ENCODE peak calls at places on chromosomes 4 and X, in seven cellular contexts. E is AG09309, T is SW480, H is uterus, D is colonic mucosa, Q is OCI-LY7, W is PC-3. U is an unnamed sample.

GRCh38 chrX:57367649-57368048 is 81.1 kb downstream of the FAAH2 start:
- DNase-seq in H (no peak), Q (no peak), D (no peak), E (no peak), W (no peak), T (no peak), U (no peak)

GRCh38 chr4:105619193-105619931 is 66.9 kb downstream of the ARHGEF38 start:
- DNase-seq in H (peak; percentile 41), Q (no peak), T (no peak), D (peak; percentile 66), E (no peak), W (peak; percentile 73), U (peak; percentile 38)

GRCh38 chrX:119753639-119754257 is 4.6 kb upstream of the SOWAHD start:
- DNase-seq in W (peak; percentile 70), E (no peak), Q (peak; percentile 69), D (peak; percentile 47), T (peak; percentile 64), H (no peak), U (peak; percentile 33)

GRCh38 chrX:14946721-14947120 is 73.5 kb downstream of the MOSPD2 start:
- DNase-seq in D (no peak), T (no peak), W (no peak), H (no peak), E (no peak), Q (no peak), U (no peak)

GRCh38 chr4:10694826-10695209 is 10.2 kb upstream of the CLNK start:
- DNase-seq in Q (no peak), D (no peak), E (no peak), T (no peak), W (peak; percentile 59), H (no peak), U (no peak)

GRCh38 chr4:98092833-98093439 is 50.3 kb downstream of the STPG2 start:
- DNase-seq in W (peak; percentile 44), D (no peak), Q (peak; percentile 24), T (peak; percentile 1), E (no peak), H (no peak), U (peak; percentile 52)

GRCh38 chr4:11566440-11567022 is 137.8 kb upstream of the HS3ST1 start:
- DNase-seq in E (no peak), W (no peak), H (no peak), T (peak; percentile 9), Q (no peak), D (no peak), U (no peak)

GRCh38 chr4:74117024-74117534 is 18.1 kb upstream of the CXCL2 start:
- DNase-seq in E (peak; percentile 81), W (peak; percentile 98), T (peak; percentile 39), D (peak; percentile 64), Q (no peak), H (peak; percentile 70), U (peak; percentile 91)

GRCh38 chr4:99640676-99641075 is 17.0 kb downstream of the C4orf54 start:
- DNase-seq in W (peak; percentile 32), T (no peak), H (no peak), E (no peak), Q (no peak), D (no peak), U (no peak)

GRCh38 chr4:30828290-30828926 is 108.2 kb downstream of the PCDH7 start:
- DNase-seq in W (no peak), H (no peak), D (no peak), T (no peak), E (peak; percentile 44), Q (no peak), U (peak; percentile 31)

GRCh38 chrX:31298881-31299280 is 227.0 kb upstream of the FTHL17 start:
- DNase-seq in W (no peak), H (no peak), Q (no peak), D (no peak), E (no peak), T (no peak), U (no peak)

GRCh38 chr4:110033994-110034393 is 121.3 kb downstream of the EGF start:
- DNase-seq in H (no peak), Q (no peak), D (no peak), E (no peak), T (no peak), W (no peak), U (no peak)

GRCh38 chr4:112316333-112316732 is 19.2 kb downstream of the ALPK1 start:
- DNase-seq in E (no peak), W (no peak), H (no peak), T (no peak), Q (no peak), D (no peak), U (no peak)

GRCh38 chr4:54855221-54855854 is 197.6 kb downstream of the KIT start:
- DNase-seq in Q (no peak), D (no peak), E (no peak), H (no peak), T (no peak), W (no peak), U (no peak)

GRCh38 chr4:23700197-23700596 is 189.7 kb downstream of the PPARGC1A start:
- DNase-seq in D (no peak), W (no peak), T (no peak), E (no peak), Q (no peak), H (no peak), U (no peak)

U was measured in bronchial epithelial cell.